ENCODE peak calls at places on chromosomes 6 and 20, in eight cellular contexts. Z is H9, O is tibial nerve, C is uterus, T is left lung, G is left ventricle myocardium inferior, H is MM.1S, F is transverse colon. S is an unnamed sample.

GRCh38 chr6:14454467-14454763 is 336.8 kb downstream of the CD83 start:
- DNase-seq in Z (no peak), O (no peak), C (no peak), T (no peak), G (no peak), H (no peak), F (peak; percentile 76), S (no peak)

GRCh38 chr6:1553562-1554088 is 56.1 kb upstream of the FOXC1 start:
- DNase-seq in Z (no peak), O (no peak), C (no peak), T (no peak), G (no peak), H (no peak), F (no peak), S (no peak)

GRCh38 chr6:109759098-109759855 is 68.2 kb downstream of the FIG4 start:
- DNase-seq in Z (no peak), O (no peak), C (no peak), T (no peak), G (no peak), H (no peak), F (no peak), S (no peak)

GRCh38 chr6:111258615-111259088 is 171.3 kb downstream of the SLC16A10 start:
- DNase-seq in Z (no peak), O (no peak), C (no peak), T (no peak), G (no peak), H (no peak), F (no peak), S (no peak)

GRCh38 chr20:46348231-46348803 is 40.0 kb upstream of the CDH22 start:
- DNase-seq in Z (peak; percentile 83), O (peak; percentile 33), C (peak; percentile 41), T (no peak), G (no peak), H (no peak), F (no peak), S (no peak)

GRCh38 chr6:156013155-156013554 is 557.5 kb upstream of the NOX3 start:
- DNase-seq in Z (no peak), O (no peak), C (no peak), T (no peak), G (no peak), H (no peak), F (no peak), S (no peak)

GRCh38 chr6:134447883-134448387 is 130.0 kb upstream of the SGK1 start:
- DNase-seq in Z (no peak), O (no peak), C (no peak), T (no peak), G (no peak), H (no peak), F (no peak), S (no peak)

GRCh38 chr20:19826179-19826914 is 68.3 kb downstream of the RIN2 start:
- DNase-seq in Z (no peak), O (no peak), C (no peak), T (no peak), G (no peak), H (no peak), F (no peak), S (no peak)

GRCh38 chr20:53660947-53661381 is 67.3 kb upstream of the ZNF217 start:
- DNase-seq in Z (no peak), O (no peak), C (no peak), T (no peak), G (no peak), H (peak; percentile 86), F (no peak), S (no peak)

GRCh38 chr20:25270829-25271251 is 23.0 kb downstream of the PYGB start:
- DNase-seq in Z (peak; percentile 10), O (no peak), C (no peak), T (no peak), G (peak; percentile 11), H (no peak), F (peak; percentile 4), S (peak; percentile 3)

GRCh38 chr20:46823271-46823747 is 71.3 kb upstream of the EYA2 start:
- DNase-seq in Z (no peak), O (no peak), C (peak; percentile 57), T (no peak), G (no peak), H (no peak), F (peak; percentile 75), S (no peak)

GRCh38 chr6:105844275-105844848 is 241.8 kb upstream of the PRDM1 start:
- DNase-seq in Z (peak; percentile 32), O (no peak), C (peak; percentile 42), T (peak; percentile 20), G (peak; percentile 64), H (no peak), F (no peak), S (peak; percentile 58)

GRCh38 chr6:134111062-134111677 is 58.7 kb upstream of the SLC2A12 start:
- DNase-seq in Z (peak; percentile 58), O (no peak), C (no peak), T (no peak), G (no peak), H (peak; percentile 78), F (peak; percentile 30), S (no peak)

GRCh38 chr6:111011360-111012142 is 29.7 kb downstream of the RPF2 start:
- DNase-seq in Z (no peak), O (peak; percentile 21), C (no peak), T (no peak), G (no peak), H (peak; percentile 35), F (no peak), S (no peak)

DNA sequence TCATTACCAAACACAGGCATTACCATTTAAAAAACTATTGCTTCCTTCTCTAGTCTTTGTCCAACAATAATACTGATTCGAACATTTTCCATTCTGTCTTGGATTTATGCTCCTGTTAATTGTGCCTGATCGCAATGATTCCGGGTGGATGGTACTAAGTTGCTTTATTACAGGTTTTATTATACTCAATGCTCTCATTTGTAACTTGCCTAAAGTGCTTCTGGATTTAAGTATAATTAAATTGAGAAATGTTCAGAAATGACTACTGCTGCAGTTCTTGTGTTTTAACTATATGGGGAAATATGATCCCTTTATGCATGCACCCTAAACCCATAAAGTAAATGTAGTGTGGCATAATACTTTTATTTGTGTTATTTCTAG is 7.2 kb downstream of the TFAP2A start:
- DNase-seq in Z (no peak), O (no peak), C (no peak), T (no peak), G (no peak), H (no peak), F (no peak), S (no peak)
- H3K4me1 ChIP-seq in Z (peaks cover 6% of the 10 kb centered on the region), O (peaks cover 7% of the 10 kb centered on the region), C (peaks cover 4% of the 10 kb centered on the region), T (peaks cover 6% of the 10 kb centered on the region), G (peaks cover 36% of the 10 kb centered on the region), H (peaks cover 8% of the 10 kb centered on the region), F (peaks cover 22% of the 10 kb centered on the region), S (peaks cover 26% of the 10 kb centered on the region)

DNA sequence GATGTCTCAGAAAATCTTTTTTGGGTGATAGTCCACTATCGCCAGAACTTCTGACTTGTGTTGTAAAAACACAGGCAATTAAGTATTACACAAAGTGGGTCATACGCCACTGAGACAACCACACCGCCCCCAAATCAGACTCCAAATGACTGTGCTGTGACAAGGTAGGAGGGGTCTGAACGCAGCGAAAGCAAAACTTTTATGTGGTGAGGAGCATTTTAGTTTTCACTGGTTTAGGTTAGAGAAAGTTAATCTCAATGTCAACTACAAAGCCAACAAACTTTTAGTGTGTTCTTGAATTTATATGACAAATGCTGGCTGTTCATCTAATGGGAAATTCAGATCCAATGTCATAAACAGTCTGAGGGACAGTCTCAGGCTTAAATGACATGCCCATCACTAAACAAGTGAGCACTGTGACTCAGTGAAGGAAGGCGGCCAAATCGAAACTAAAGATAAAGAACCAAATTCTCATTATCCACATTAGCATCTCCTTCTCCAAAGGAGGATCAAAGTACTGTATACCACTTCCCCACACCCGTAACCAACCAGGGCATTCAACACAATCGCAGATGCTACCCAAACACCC is 186.7 kb downstream of the GJA10 start:
- DNase-seq in Z (no peak), O (no peak), C (no peak), T (no peak), G (no peak), H (no peak), F (no peak), S (no peak)
- H3K27ac ChIP-seq in Z (no peak overlapping the region), O (no peak overlapping the region), C (no peak overlapping the region), T (no peak overlapping the region), G (no peak overlapping the region), H (no peak overlapping the region), F (no peak overlapping the region), S (no peak overlapping the region)

DNA sequence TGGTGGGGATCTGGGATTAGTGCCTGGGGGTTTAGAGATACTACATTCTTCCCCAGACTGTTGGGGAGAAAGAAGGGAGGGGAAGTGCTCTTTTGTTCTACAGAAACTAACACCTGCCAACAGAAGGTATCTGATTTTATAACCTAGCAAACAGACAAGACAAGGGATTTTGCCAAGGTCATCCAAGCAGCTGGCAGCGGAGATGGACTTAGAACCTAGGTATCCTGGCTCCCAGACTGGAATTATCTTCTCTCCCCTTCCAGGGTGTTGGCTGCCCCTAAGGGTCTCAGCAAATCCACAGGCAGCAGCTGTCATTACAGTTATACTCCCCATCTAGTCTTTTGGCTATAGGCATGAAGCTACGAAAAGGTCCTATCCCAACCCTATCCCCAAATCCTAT is 8.4 kb downstream of the SDC4 start:
- DNase-seq in Z (no peak), O (no peak), C (no peak), T (no peak), G (no peak), H (no peak), F (no peak), S (no peak)
- H3K4me1 ChIP-seq in Z (peaks cover 33% of the 10 kb centered on the region), O (peaks cover 86% of the 10 kb centered on the region), C (peaks cover 14% of the 10 kb centered on the region), T (peaks cover 52% of the 10 kb centered on the region), G (peaks cover 93% of the 10 kb centered on the region), H (peaks cover 21% of the 10 kb centered on the region), F (peaks cover 90% of the 10 kb centered on the region), S (peaks cover 72% of the 10 kb centered on the region)

GRCh38 chr6:75848274-75848673 is 99.2 kb downstream of the MYO6 start:
- DNase-seq in Z (no peak), O (no peak), C (no peak), T (no peak), G (no peak), H (no peak), F (no peak), S (no peak)
- H3K27ac ChIP-seq in Z (no peak overlapping the region), O (no peak overlapping the region), C (no peak overlapping the region), T (no peak overlapping the region), G (no peak overlapping the region), H (no peak overlapping the region), F (no peak overlapping the region), S (no peak overlapping the region)

GRCh38 chr20:31842471-31843157 is 2.8 kb downstream of the FOXS1 start:
- DNase-seq in Z (no peak), O (peak; percentile 36), C (peak; percentile 59), T (no peak), G (peak; percentile 77), H (no peak), F (no peak), S (peak; percentile 76)
- H3K4me1 ChIP-seq in Z (no peaks in the 10 kb centered on the region), O (peaks cover 14% of the 10 kb centered on the region), C (no peaks in the 10 kb centered on the region), T (peaks cover 3% of the 10 kb centered on the region), G (peaks cover 52% of the 10 kb centered on the region), H (peaks cover 11% of the 10 kb centered on the region), F (no peaks in the 10 kb centered on the region), S (peaks cover 65% of the 10 kb centered on the region)

GRCh38 chr6:139219746-139220145 is 72.1 kb downstream of the TXLNB start:
- DNase-seq in Z (no peak), O (no peak), C (no peak), T (no peak), G (no peak), H (peak; percentile 32), F (no peak), S (no peak)
- H3K27ac ChIP-seq in Z (no peak overlapping the region), O (no peak overlapping the region), C (no peak overlapping the region), T (peak overlapping the region; percentile 10), G (peak overlapping the region; percentile 74), H (peak overlapping the region; percentile 80), F (no peak overlapping the region), S (peak overlapping the region; percentile 53)

S was measured in heart right ventricle.